ENCODE peak calls at places on chromosomes 13 and 19, in four cellular contexts. W, L, V and Q are unnamed samples.

GRCh38 chr19:1767464-1767933 is 14.2 kb downstream of the ONECUT3 start:
- DNase-seq in W (no peak), L (peak), V (peak), Q (no peak)

GRCh38 chr13:37889811-37890210 is 20.2 kb upstream of the TRPC4 start:
- DNase-seq in W (no peak), L (no peak), V (no peak), Q (no peak)

GRCh38 chr13:64333888-64334287 is 2896.2 kb downstream of the PCDH9 start:
- DNase-seq in W (no peak), L (no peak), V (no peak), Q (no peak)

GRCh38 chr19:4183967-4184717 is 1.7 kb downstream of the ANKRD24 start:
- DNase-seq in W (no peak), L (no peak), V (no peak), Q (no peak)

GRCh38 chr19:45630463-45630862 is 8.7 kb downstream of the EML2 start:
- DNase-seq in W (no peak), L (peak), V (no peak), Q (no peak)

GRCh38 chr19:14434543-14435319 is 1.6 kb downstream of the PKN1 start:
- DNase-seq in W (no peak), L (peak), V (peak), Q (peak)

GRCh38 chr19:31317098-31317497 is 32.1 kb downstream of the TSHZ3 start:
- DNase-seq in W (no peak), L (no peak), V (no peak), Q (no peak)

GRCh38 chr13:44050450-44051063 is 170.9 kb downstream of the LACC1 start:
- DNase-seq in W (peak), L (peak), V (no peak), Q (no peak)

GRCh38 chr19:46901701-46902401 is 41.1 kb downstream of the ARHGAP35 start:
- DNase-seq in W (no peak), L (no peak), V (no peak), Q (no peak)

GRCh38 chr19:42095142-42095813 is 19.3 kb downstream of the ZNF574 start:
- DNase-seq in W (no peak), L (no peak), V (no peak), Q (no peak)

GRCh38 chr13:39273953-39274352 is 235.7 kb downstream of the NHLRC3 start:
- DNase-seq in W (no peak), L (no peak), V (no peak), Q (no peak)

GRCh38 chr19:20247016-20247683 is 80.1 kb downstream of the ZNF486 start:
- DNase-seq in W (no peak), L (peak), V (peak), Q (no peak)

GRCh38 chr13:25927966-25928365 is 123.8 kb downstream of the SHISA2 start:
- DNase-seq in W (no peak), L (no peak), V (no peak), Q (no peak)

GRCh38 chr19:16791942-16792341 is 37.3 kb upstream of the SIN3B start:
- DNase-seq in W (no peak), L (no peak), V (no peak), Q (no peak)

GRCh38 chr13:98202026-98202425 is 25.0 kb upstream of the RNF113B start:
- DNase-seq in W (no peak), L (no peak), V (no peak), Q (no peak)

GRCh38 chr13:62356977-62357376 is 941.3 kb upstream of the PCDH20 start:
- DNase-seq in W (no peak), L (no peak), V (no peak), Q (no peak)

GRCh38 chr13:53200498-53201453 is 172.2 kb downstream of the OLFM4 start:
- DNase-seq in W (no peak), L (peak), V (no peak), Q (peak)

GRCh38 chr13:66468656-66469055 is 761.5 kb downstream of the PCDH9 start:
- DNase-seq in W (no peak), L (no peak), V (no peak), Q (no peak)

GRCh38 chr19:55669418-55670279 is 5.4 kb upstream of the EPN1 start:
- DNase-seq in W (no peak), L (no peak), V (no peak), Q (no peak)

GRCh38 chr13:46484561-46484960 is 68.4 kb upstream of the LRCH1 start:
- DNase-seq in W (no peak), L (no peak), V (no peak), Q (no peak)